ENCODE peak calls at places on chromosomes 3 and 15, in seven cellular contexts. One of them, this sample, is unnamed.

GRCh38 chr3:65811917-65812316 is 226.8 kb downstream of the MAGI1 start:
- DNase-seq in HepG2: no peak
- DNase-seq in H1: no peak
- DNase-seq in K562: no peak
- DNase-seq in SK-N-SH: no peak
- DNase-seq in HCT116: no peak
- DNase-seq in GM12878: no peak
- DNase-seq in this sample: no peak

GRCh38 chr3:5694267-5694666 is 506.8 kb downstream of the EDEM1 start:
- DNase-seq in HepG2: no peak
- DNase-seq in H1: no peak
- DNase-seq in K562: no peak
- DNase-seq in SK-N-SH: no peak
- DNase-seq in HCT116: no peak
- DNase-seq in GM12878: no peak
- DNase-seq in this sample: no peak

GRCh38 chr15:45534821-45535220 is 12.3 kb upstream of the SLC30A4 start:
- DNase-seq in HepG2: no peak
- DNase-seq in H1: no peak
- DNase-seq in K562: no peak
- DNase-seq in SK-N-SH: no peak
- DNase-seq in HCT116: no peak
- DNase-seq in GM12878: no peak
- DNase-seq in this sample: no peak

GRCh38 chr15:75640483-75641175 is 605 bp upstream of the IMP3 start:
- DNase-seq in HepG2: peak
- DNase-seq in H1: no peak
- DNase-seq in K562: no peak
- DNase-seq in SK-N-SH: peak
- DNase-seq in HCT116: peak
- DNase-seq in GM12878: peak
- DNase-seq in this sample: peak

GRCh38 chr15:62752687-62753517 is 289.6 kb upstream of the TPM1 start:
- DNase-seq in HepG2: no peak
- DNase-seq in H1: no peak
- DNase-seq in K562: no peak
- DNase-seq in SK-N-SH: no peak
- DNase-seq in HCT116: no peak
- DNase-seq in GM12878: no peak
- DNase-seq in this sample: no peak

GRCh38 chr3:6806991-6807390 is 53.9 kb upstream of the GRM7 start:
- DNase-seq in HepG2: no peak
- DNase-seq in H1: no peak
- DNase-seq in K562: no peak
- DNase-seq in SK-N-SH: no peak
- DNase-seq in HCT116: no peak
- DNase-seq in GM12878: no peak
- DNase-seq in this sample: no peak

GRCh38 chr15:39592500-39592899 is 11.6 kb downstream of the THBS1 start:
- DNase-seq in HepG2: no peak
- DNase-seq in H1: no peak
- DNase-seq in K562: no peak
- DNase-seq in SK-N-SH: no peak
- DNase-seq in HCT116: no peak
- DNase-seq in GM12878: no peak
- DNase-seq in this sample: no peak

GRCh38 chr3:144031938-144032337 is 60.3 kb downstream of the DIPK2A start:
- DNase-seq in HepG2: no peak
- DNase-seq in H1: no peak
- DNase-seq in K562: no peak
- DNase-seq in SK-N-SH: no peak
- DNase-seq in HCT116: no peak
- DNase-seq in GM12878: no peak
- DNase-seq in this sample: peak

GRCh38 chr3:103968751-103969150 is 1398.0 kb upstream of the ALCAM start:
- DNase-seq in HepG2: no peak
- DNase-seq in H1: no peak
- DNase-seq in K562: no peak
- DNase-seq in SK-N-SH: peak
- DNase-seq in HCT116: no peak
- DNase-seq in GM12878: no peak
- DNase-seq in this sample: no peak

GRCh38 chr15:48374472-48374871 is 43.2 kb downstream of the DUT start:
- DNase-seq in HepG2: no peak
- DNase-seq in H1: no peak
- DNase-seq in K562: no peak
- DNase-seq in SK-N-SH: no peak
- DNase-seq in HCT116: no peak
- DNase-seq in GM12878: no peak
- DNase-seq in this sample: no peak

GRCh38 chr3:115836944-115837343 is 213.6 kb downstream of the GAP43 start:
- DNase-seq in HepG2: no peak
- DNase-seq in H1: no peak
- DNase-seq in K562: peak
- DNase-seq in SK-N-SH: peak
- DNase-seq in HCT116: peak
- DNase-seq in GM12878: no peak
- DNase-seq in this sample: peak

GRCh38 chr3:147298511-147298982 is 107.8 kb downstream of the ZIC4 start:
- DNase-seq in HepG2: peak
- DNase-seq in H1: no peak
- DNase-seq in K562: no peak
- DNase-seq in SK-N-SH: no peak
- DNase-seq in HCT116: no peak
- DNase-seq in GM12878: no peak
- DNase-seq in this sample: no peak

DNA sequence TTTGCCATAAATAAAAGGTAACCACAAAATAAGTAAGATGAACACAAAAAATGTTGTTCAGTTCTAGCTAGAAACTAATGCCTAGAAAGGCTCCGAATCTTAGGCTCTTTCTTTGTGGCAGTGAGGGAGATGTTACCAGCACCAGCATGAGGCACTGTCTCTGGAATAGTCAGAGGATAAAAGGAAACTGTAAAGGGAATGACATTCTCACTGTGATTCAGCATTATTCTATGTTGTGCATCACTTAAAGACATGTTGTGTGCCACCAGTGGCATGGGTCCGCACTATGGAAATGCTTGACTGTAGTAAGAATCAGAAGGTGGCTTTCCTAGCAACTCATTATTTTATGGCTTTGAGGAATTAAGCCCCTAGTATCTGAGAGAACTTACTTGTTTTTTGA is 70.8 kb downstream of the SEC22A start:
- DNase-seq in HepG2: no peak
- DNase-seq in H1: peak
- DNase-seq in K562: no peak
- DNase-seq in SK-N-SH: no peak
- DNase-seq in HCT116: no peak
- DNase-seq in GM12878: no peak
- DNase-seq in this sample: no peak
- TF ChIP-seq JUND in HepG2: no peak
- TF ChIP-seq JUND in H1: no peak
- TF ChIP-seq JUND in K562: no peak
- TF ChIP-seq JUND in SK-N-SH: no peak
- TF ChIP-seq JUND in HCT116: no peak
- TF ChIP-seq JUND in GM12878: no peak
- TF ChIP-seq JUND in this sample: no peak

DNA sequence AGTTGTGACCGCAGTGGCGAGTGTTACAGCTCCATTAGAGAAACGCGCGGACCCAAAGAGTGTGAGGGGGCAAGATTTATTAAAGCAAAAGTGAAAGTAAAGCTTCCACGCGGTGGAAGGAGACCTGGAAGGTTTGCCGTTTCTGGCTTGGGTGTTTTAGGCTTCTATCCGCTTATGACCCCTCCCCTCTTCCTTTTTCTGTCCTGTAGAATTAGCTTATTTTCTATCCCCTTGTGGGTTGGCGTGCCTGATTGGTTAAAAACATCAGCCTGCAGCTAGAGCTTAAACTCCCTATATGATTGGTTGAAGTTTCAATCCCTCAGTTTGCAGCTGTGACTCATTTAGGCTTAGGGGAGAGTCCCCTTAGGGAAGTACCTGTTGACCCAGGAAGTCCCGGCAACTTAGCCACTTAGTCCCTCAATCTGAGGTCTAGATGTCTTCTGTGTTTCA is 39.6 kb downstream of the C3orf38 start:
- DNase-seq in HepG2: peak
- DNase-seq in H1: no peak
- DNase-seq in K562: peak
- DNase-seq in SK-N-SH: peak
- DNase-seq in HCT116: no peak
- DNase-seq in GM12878: peak
- DNase-seq in this sample: no peak
- TF ChIP-seq JUND in HepG2: no peak
- TF ChIP-seq JUND in H1: no peak
- TF ChIP-seq JUND in K562: peak
- TF ChIP-seq JUND in SK-N-SH: no peak
- TF ChIP-seq JUND in HCT116: no peak
- TF ChIP-seq JUND in GM12878: no peak
- TF ChIP-seq JUND in this sample: no peak

GRCh38 chr15:66946578-66947164 is 118.7 kb upstream of the SMAD3 start:
- DNase-seq in HepG2: peak
- DNase-seq in H1: peak
- DNase-seq in K562: peak
- DNase-seq in SK-N-SH: peak
- DNase-seq in HCT116: peak
- DNase-seq in GM12878: peak
- DNase-seq in this sample: peak

GRCh38 chr15:66944121-66944520 is 121.3 kb upstream of the SMAD3 start:
- DNase-seq in HepG2: no peak
- DNase-seq in H1: no peak
- DNase-seq in K562: no peak
- DNase-seq in SK-N-SH: no peak
- DNase-seq in HCT116: no peak
- DNase-seq in GM12878: no peak
- DNase-seq in this sample: no peak

GRCh38 chr15:66943456-66944095 is 121.8 kb upstream of the SMAD3 start:
- DNase-seq in HepG2: peak
- DNase-seq in H1: no peak
- DNase-seq in K562: no peak
- DNase-seq in SK-N-SH: no peak
- DNase-seq in HCT116: no peak
- DNase-seq in GM12878: no peak
- DNase-seq in this sample: peak

GRCh38 chr15:66945842-66946241 is 119.6 kb upstream of the SMAD3 start:
- DNase-seq in HepG2: no peak
- DNase-seq in H1: no peak
- DNase-seq in K562: no peak
- DNase-seq in SK-N-SH: no peak
- DNase-seq in HCT116: no peak
- DNase-seq in GM12878: no peak
- DNase-seq in this sample: no peak

DNA sequence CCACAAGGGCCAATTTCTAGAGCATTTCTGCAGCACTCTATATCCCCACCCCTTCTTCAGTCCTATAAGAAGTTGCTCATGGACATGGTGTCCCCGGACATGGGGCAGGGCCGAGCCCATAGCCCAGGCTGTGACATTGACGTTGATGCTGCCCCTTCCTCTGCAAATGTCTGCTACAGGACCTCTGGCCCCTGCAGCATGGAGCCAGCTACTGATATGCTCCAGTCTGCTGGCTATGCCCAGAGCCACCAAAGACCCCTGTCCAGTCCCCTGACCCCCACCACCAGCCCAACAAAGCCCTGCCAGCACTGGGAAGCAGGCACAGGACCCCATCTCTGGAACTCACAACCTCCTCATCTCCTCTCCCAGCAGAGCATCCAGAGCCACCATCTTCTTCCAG is 120.1 kb upstream of the SMAD3 start:
- DNase-seq in HepG2: no peak
- DNase-seq in H1: no peak
- DNase-seq in K562: no peak
- DNase-seq in SK-N-SH: no peak
- DNase-seq in HCT116: no peak
- DNase-seq in GM12878: no peak
- DNase-seq in this sample: no peak
- TF ChIP-seq JUND in HepG2: no peak
- TF ChIP-seq JUND in H1: no peak
- TF ChIP-seq JUND in K562: no peak
- TF ChIP-seq JUND in SK-N-SH: no peak
- TF ChIP-seq JUND in HCT116: no peak
- TF ChIP-seq JUND in GM12878: no peak
- TF ChIP-seq JUND in this sample: no peak

GRCh38 chr3:9066775-9067174 is 103.5 kb upstream of the RAD18 start:
- DNase-seq in HepG2: no peak
- DNase-seq in H1: no peak
- DNase-seq in K562: no peak
- DNase-seq in SK-N-SH: no peak
- DNase-seq in HCT116: no peak
- DNase-seq in GM12878: no peak
- DNase-seq in this sample: no peak
- TF ChIP-seq JUND in HepG2: no peak
- TF ChIP-seq JUND in H1: no peak
- TF ChIP-seq JUND in K562: no peak
- TF ChIP-seq JUND in SK-N-SH: no peak
- TF ChIP-seq JUND in HCT116: no peak
- TF ChIP-seq JUND in GM12878: no peak
- TF ChIP-seq JUND in this sample: no peak

GRCh38 chr3:127304121-127304744 is 16.4 kb upstream of the PRR20G start:
- DNase-seq in HepG2: peak
- DNase-seq in H1: no peak
- DNase-seq in K562: peak
- DNase-seq in SK-N-SH: peak
- DNase-seq in HCT116: peak
- DNase-seq in GM12878: no peak
- DNase-seq in this sample: peak
- TF ChIP-seq JUND in HepG2: no peak
- TF ChIP-seq JUND in H1: no peak
- TF ChIP-seq JUND in K562: no peak
- TF ChIP-seq JUND in SK-N-SH: no peak
- TF ChIP-seq JUND in HCT116: no peak
- TF ChIP-seq JUND in GM12878: no peak
- TF ChIP-seq JUND in this sample: no peak

DNA sequence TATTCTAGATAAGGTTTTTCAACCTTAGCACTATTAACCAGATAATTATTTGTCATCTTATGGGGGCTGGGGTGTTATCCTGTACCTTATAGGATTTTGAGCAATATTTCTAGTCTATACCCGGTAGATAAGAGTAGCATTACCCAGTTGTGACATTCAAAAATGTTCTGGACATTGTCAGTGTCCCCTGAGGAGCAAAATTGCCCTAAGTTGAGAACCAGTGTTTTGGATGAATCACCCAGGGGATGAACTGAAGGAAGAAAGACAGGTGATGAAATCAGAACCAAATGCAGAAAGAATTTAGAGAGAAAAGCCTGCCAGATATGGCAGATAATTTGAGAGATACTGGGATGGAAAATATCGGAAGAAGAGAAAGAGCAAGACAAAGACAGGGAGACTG is 58.2 kb downstream of the KCNH8 start:
- DNase-seq in HepG2: no peak
- DNase-seq in H1: no peak
- DNase-seq in K562: no peak
- DNase-seq in SK-N-SH: no peak
- DNase-seq in HCT116: no peak
- DNase-seq in GM12878: no peak
- DNase-seq in this sample: no peak
- TF ChIP-seq JUND in HepG2: no peak
- TF ChIP-seq JUND in H1: no peak
- TF ChIP-seq JUND in K562: no peak
- TF ChIP-seq JUND in SK-N-SH: no peak
- TF ChIP-seq JUND in HCT116: no peak
- TF ChIP-seq JUND in GM12878: no peak
- TF ChIP-seq JUND in this sample: no peak

GRCh38 chr3:189349772-189350171 is 178.0 kb downstream of the TPRG1 start:
- DNase-seq in HepG2: no peak
- DNase-seq in H1: no peak
- DNase-seq in K562: no peak
- DNase-seq in SK-N-SH: no peak
- DNase-seq in HCT116: no peak
- DNase-seq in GM12878: no peak
- DNase-seq in this sample: no peak
- TF ChIP-seq JUND in HepG2: no peak
- TF ChIP-seq JUND in H1: no peak
- TF ChIP-seq JUND in K562: no peak
- TF ChIP-seq JUND in SK-N-SH: no peak
- TF ChIP-seq JUND in HCT116: no peak
- TF ChIP-seq JUND in GM12878: no peak
- TF ChIP-seq JUND in this sample: no peak

This sample was measured in T47D.